ENCODE peak calls at places on chromosomes 7 and 10, in seven cellular contexts. R is ovary; M is left lung; U is PC-9; C is kidney epithelial cell; G is CD8-positive, alpha-beta T cell; J is HepG2. D is an unnamed sample.

GRCh38 chr7:125338110-125338509 is 408.5 kb upstream of the POT1 start:
- DNase-seq in R (no peak), M (no peak), U (no peak), C (no peak), G (no peak), J (no peak), D (no peak)

GRCh38 chr7:115937960-115938359 is 92.6 kb downstream of the TFEC start:
- DNase-seq in R (no peak), M (no peak), U (no peak), C (no peak), G (no peak), J (no peak), D (no peak)

GRCh38 chr7:14691597-14692203 is 210.9 kb downstream of the DGKB start:
- DNase-seq in R (peak; percentile 54), M (no peak), U (no peak), C (no peak), G (peak; percentile 1), J (peak; percentile 1), D (no peak)

GRCh38 chr7:129914536-129915272 is 38.1 kb downstream of the UBE2H start:
- DNase-seq in R (no peak), M (no peak), U (no peak), C (no peak), G (no peak), J (no peak), D (no peak)

GRCh38 chr7:83936056-83936703 is 258.4 kb downstream of the SEMA3A start:
- DNase-seq in R (peak; percentile 34), M (no peak), U (peak; percentile 49), C (peak; percentile 34), G (no peak), J (peak; percentile 48), D (no peak)

GRCh38 chr7:155002411-155003214 is at the start of gene PAXIP1:
- DNase-seq in R (no peak), M (peak; percentile 89), U (no peak), C (no peak), G (no peak), J (peak; percentile 29), D (peak; percentile 73)

GRCh38 chr10:1567742-1568495 is 169.4 kb downstream of the ADARB2 start:
- DNase-seq in R (no peak), M (no peak), U (no peak), C (no peak), G (no peak), J (no peak), D (no peak)

GRCh38 chr7:40880581-40880980 is 745.8 kb downstream of the SUGCT start:
- DNase-seq in R (no peak), M (no peak), U (no peak), C (no peak), G (no peak), J (no peak), D (no peak)

GRCh38 chr10:50653142-50653541 is 29.4 kb upstream of the SGMS1 start:
- DNase-seq in R (no peak), M (no peak), U (no peak), C (no peak), G (no peak), J (no peak), D (no peak)

GRCh38 chr7:30359957-30360356 is 75.6 kb downstream of the ZNRF2 start:
- DNase-seq in R (no peak), M (no peak), U (no peak), C (no peak), G (no peak), J (no peak), D (no peak)

GRCh38 chr10:24952146-24952700 is at the start of gene PRTFDC1:
- DNase-seq in R (peak; percentile 78), M (peak; percentile 79), U (no peak), C (no peak), G (no peak), J (no peak), D (peak; percentile 59)

GRCh38 chr10:112835933-112836564 is 114.0 kb upstream of the TCF7L2 start:
- DNase-seq in R (no peak), M (no peak), U (no peak), C (no peak), G (no peak), J (peak; percentile 60), D (no peak)

GRCh38 chr7:3109516-3109915 is 65.8 kb upstream of the CARD11 start:
- DNase-seq in R (no peak), M (no peak), U (no peak), C (no peak), G (no peak), J (no peak), D (no peak)

GRCh38 chr10:104329754-104330153 is 8.5 kb downstream of the ITPRIP start:
- DNase-seq in R (no peak), M (no peak), U (peak; percentile 69), C (no peak), G (no peak), J (no peak), D (no peak)

GRCh38 chr7:149460493-149461330 is at the start of gene ZNF777:
- DNase-seq in R (peak; percentile 85), M (peak; percentile 93), U (peak; percentile 74), C (peak; percentile 61), G (peak; percentile 66), J (peak; percentile 75), D (peak; percentile 82)

GRCh38 chr7:18638594-18639452 is 143.3 kb downstream of the HDAC9 start:
- DNase-seq in R (no peak), M (no peak), U (peak; percentile 73), C (peak; percentile 19), G (no peak), J (no peak), D (no peak)

GRCh38 chr10:75028748-75029147 is 82.7 kb upstream of the SAMD8 start:
- DNase-seq in R (no peak), M (no peak), U (no peak), C (no peak), G (no peak), J (no peak), D (no peak)

GRCh38 chr7:157856873-157857577 is 520.2 kb downstream of the DNAJB6 start:
- DNase-seq in R (no peak), M (no peak), U (no peak), C (no peak), G (no peak), J (no peak), D (no peak)

DNA sequence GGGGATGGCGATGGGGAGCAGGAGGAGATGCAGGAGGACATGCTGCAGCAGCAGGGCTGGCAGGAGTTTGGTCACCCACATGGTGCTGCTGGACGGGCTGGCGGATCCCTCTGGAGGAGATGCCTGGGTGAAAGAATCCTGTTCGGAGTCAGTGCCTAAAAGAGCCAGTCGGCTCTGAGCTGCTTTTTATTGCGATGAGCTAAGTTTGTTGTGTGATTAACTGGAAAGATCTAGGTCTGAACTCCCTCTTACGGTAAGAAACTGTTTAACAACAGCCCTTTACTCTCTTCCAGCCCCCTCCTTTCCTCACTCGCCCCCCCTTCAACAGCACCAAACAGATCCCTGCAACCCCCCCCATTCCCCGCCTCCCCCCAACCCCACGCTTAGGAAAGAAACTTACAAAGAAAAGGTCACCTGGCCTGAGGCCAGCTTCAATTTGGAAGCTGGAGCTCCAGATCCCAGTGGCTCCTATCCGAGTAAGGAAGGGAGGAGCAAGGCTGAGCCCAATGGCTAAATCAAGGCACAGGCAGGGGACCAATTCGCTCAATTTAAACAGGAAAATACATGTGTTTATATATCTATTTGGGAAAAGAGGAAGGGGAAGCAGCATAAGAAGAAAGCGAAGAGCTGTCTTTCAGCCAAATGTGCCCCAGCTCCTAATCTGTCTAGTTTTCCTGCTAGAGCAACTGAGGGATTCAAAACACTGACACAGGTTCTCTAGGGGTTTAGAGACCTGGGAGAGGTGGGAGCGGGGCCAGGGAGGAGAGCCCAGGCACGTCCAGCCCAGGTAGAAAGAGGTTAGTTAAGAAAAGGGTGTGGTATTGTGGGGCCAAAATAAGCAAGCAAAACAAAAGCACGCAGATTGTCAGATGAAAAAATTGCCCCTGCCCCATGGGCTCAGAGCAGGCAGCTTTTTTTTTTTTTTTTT is at the start of gene HGF:
- DNase-seq in R (peak; percentile 60), M (peak; percentile 77), U (no peak), C (no peak), G (no peak), J (no peak), D (no peak)
- H3K4me3 ChIP-seq in R (peak within 1 kb of the TSS; percentile 30), M (peak within 1 kb of the TSS; percentile 39), U (no peak within 1 kb of the TSS), C (no peak within 1 kb of the TSS), G (no peak within 1 kb of the TSS), J (no peak within 1 kb of the TSS), D (peak within 1 kb of the TSS; percentile 17)

DNA sequence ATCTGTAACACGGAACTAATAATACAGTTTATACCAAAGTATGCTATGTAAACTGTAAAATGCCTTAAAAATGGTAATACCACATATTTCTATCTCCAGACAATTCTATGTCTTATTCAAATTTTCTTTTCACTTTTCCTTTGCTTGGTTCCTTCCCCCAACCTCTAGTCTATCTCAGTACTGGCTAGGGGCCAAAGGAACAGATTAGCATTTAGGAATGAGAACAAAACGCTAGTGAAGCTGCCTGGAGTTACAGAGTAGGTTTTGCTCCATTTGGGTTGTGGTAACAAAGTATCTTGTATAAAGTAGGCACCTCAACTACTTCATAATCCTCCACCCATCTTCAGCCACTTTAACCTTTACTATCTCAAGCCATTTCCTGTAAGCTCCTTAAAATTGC is 94.1 kb downstream of the HBP1 start:
- DNase-seq in R (no peak), M (no peak), U (no peak), C (no peak), G (no peak), J (no peak), D (no peak)
- H3K36me3 ChIP-seq in R (no peaks in the 10 kb centered on the region), M (no peaks in the 10 kb centered on the region), U (no peaks in the 10 kb centered on the region), C (no peaks in the 10 kb centered on the region), G (no peaks in the 10 kb centered on the region), J (peaks cover 7% of the 10 kb centered on the region), D (no peaks in the 10 kb centered on the region)

DNA sequence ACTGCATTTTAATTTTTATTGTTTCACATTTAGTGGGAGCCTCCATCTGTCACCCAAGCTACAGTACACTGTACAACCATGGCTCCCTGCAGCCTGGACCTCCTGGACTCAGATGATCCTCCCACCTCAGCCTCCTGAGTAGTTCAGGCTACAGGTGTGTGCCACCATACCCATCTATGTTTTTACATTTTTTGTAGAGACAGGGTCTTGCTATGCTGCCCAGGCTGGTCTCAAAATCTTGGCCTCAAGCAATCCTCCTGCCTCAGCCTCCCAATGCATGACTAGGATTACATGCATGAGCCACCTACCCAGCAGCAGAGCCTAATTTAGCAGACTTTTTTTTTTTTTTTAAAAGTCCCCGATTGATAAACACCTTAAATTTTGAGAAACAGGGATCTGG is 5.6 kb downstream of the PIP4K2A start:
- DNase-seq in R (no peak), M (no peak), U (no peak), C (no peak), G (no peak), J (no peak), D (no peak)
- TF ChIP-seq CTCF in R (no peak), M (no peak), U (no peak), C (no peak), G (no peak), J (no peak), D (no peak)

GRCh38 chr7:117562732-117563131 is 82.9 kb downstream of the CFTR start:
- DNase-seq in R (no peak), M (no peak), U (no peak), C (no peak), G (no peak), J (no peak), D (no peak)

GRCh38 chr7:117564080-117564479 is 84.3 kb downstream of the CFTR start:
- DNase-seq in R (no peak), M (no peak), U (no peak), C (no peak), G (no peak), J (no peak), D (no peak)

GRCh38 chr7:117559391-117559790 is 79.6 kb downstream of the CFTR start:
- DNase-seq in R (no peak), M (no peak), U (no peak), C (no peak), G (no peak), J (no peak), D (peak; percentile 92)

GRCh38 chr7:117564627-117565026 is 84.8 kb downstream of the CFTR start:
- DNase-seq in R (no peak), M (no peak), U (no peak), C (no peak), G (no peak), J (no peak), D (no peak)

GRCh38 chr7:117560030-117560429 is 80.2 kb downstream of the CFTR start:
- DNase-seq in R (no peak), M (no peak), U (no peak), C (no peak), G (no peak), J (no peak), D (no peak)
- H3K4me3 ChIP-seq in R (no peak overlapping the region), M (no peak overlapping the region), U (no peak overlapping the region), C (no peak overlapping the region), G (no peak overlapping the region), J (no peak overlapping the region), D (no peak overlapping the region)